ENCODE peak calls at places on chromosomes 1 and 21, in four cellular contexts. J is heart right ventricle, K is HCT116, X is suprapubic skin. N is an unnamed sample.

GRCh38 chr21:43983860-43984420 is 28.2 kb upstream of the TRAPPC10 start:
- DNase-seq in X (no peak), J (no peak), K (no peak), N (no peak)

GRCh38 chr1:178341218-178341956 is 155.4 kb downstream of the CLEC20A start:
- DNase-seq in X (peak), J (peak), K (peak), N (peak)

GRCh38 chr1:53656062-53656915 is 82.7 kb downstream of the GLIS1 start:
- DNase-seq in X (peak), K (no peak), J (no peak), N (no peak)

GRCh38 chr1:226882187-226882586 is 11.8 kb downstream of the PSEN2 start:
- DNase-seq in J (no peak), K (no peak), X (no peak), N (no peak)

GRCh38 chr1:192726820-192727504 is 81.9 kb upstream of the RGS2 start:
- DNase-seq in K (no peak), X (no peak), J (no peak), N (no peak)

GRCh38 chr1:165369255-165369848 is 12.8 kb upstream of the LMX1A start:
- DNase-seq in X (peak), K (peak), J (peak), N (no peak)

GRCh38 chr21:33362044-33362555 is 37.3 kb downstream of the IFNAR1 start:
- DNase-seq in X (no peak), K (no peak), J (peak), N (no peak)

GRCh38 chr1:212485218-212485609 is 52.5 kb downstream of the NENF start:
- DNase-seq in J (no peak), X (peak), K (no peak), N (no peak)

GRCh38 chr1:24117722-24118409 is 5.9 kb upstream of the MYOM3 start:
- DNase-seq in K (peak), J (no peak), X (peak), N (no peak)

GRCh38 chr21:43209575-43210453 is 41.0 kb downstream of the CRYAA start:
- DNase-seq in K (no peak), J (no peak), X (peak), N (no peak)

GRCh38 chr1:241782396-241782795 is 65.6 kb upstream of the EXO1 start:
- DNase-seq in J (no peak), K (no peak), X (no peak), N (no peak)

GRCh38 chr21:46603228-46603627 is 1.7 kb downstream of the S100B start:
- DNase-seq in J (no peak), X (no peak), K (no peak), N (no peak)

GRCh38 chr1:230286166-230286889 is 139.8 kb downstream of the PGBD5 start:
- DNase-seq in K (no peak), X (no peak), J (no peak), N (no peak)
- H3K27ac ChIP-seq in K (no peak), X (no peak), J (no peak), N (no peak)

DNA sequence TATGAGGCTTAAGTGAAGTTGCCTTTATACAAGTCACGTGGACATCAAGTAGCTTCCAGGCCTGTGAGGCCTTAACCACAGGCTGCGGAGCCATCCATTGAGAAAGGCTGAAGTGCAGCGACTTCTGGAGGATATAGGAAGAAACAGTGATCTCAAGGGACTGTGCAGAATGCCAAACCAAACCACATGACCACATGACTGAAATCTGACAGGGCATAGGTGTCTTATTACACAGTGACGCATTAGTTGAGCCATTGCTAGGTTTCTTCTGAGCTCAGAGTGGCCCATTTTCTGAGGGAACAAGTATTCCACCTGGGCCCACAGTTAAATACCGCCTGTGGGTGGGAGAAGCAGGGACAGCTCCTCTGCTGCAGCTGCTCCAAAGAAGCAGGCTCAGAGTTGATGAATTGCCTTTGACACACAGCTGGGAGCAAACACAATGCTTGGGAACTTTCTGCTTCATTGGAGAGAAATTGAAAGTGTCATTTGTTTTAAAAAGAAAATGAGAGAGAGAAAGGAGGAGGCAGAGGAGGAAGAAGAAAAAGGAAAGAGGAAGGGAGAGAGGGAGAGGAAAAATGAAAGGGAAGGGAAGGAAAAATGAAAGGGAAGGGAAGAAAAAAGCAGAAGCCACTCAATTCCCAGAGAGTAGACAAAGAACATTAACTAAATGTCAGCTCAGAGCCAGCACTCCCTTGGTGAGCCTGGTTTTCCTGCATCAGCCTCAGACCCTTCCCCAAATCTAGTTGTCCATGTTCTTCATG is 94.4 kb downstream of the COLGALT2 start:
- DNase-seq in K (peak), X (no peak), J (peak), N (no peak)
- TF ChIP-seq CTCF in K (peak), X (no peak), J (no peak), N (no peak)

GRCh38 chr1:160624464-160624863 is 22.4 kb downstream of the SLAMF1 start:
- DNase-seq in X (no peak), K (no peak), J (no peak), N (no peak)
- H3K27ac ChIP-seq in X (no peak), K (no peak), J (no peak), N (no peak)

GRCh38 chr1:4661595-4661917 is 7.1 kb downstream of the AJAP1 start:
- DNase-seq in K (no peak), J (no peak), X (no peak), N (no peak)

GRCh38 chr1:4665456-4665855 is 11.0 kb downstream of the AJAP1 start:
- DNase-seq in K (no peak), X (no peak), J (no peak), N (no peak)

GRCh38 chr1:4664095-4664494 is 9.7 kb downstream of the AJAP1 start:
- DNase-seq in X (no peak), J (no peak), K (no peak), N (no peak)

GRCh38 chr1:4662723-4663122 is 8.3 kb downstream of the AJAP1 start:
- DNase-seq in X (no peak), K (no peak), J (no peak), N (no peak)

GRCh38 chr1:4664601-4665000 is 10.2 kb downstream of the AJAP1 start:
- DNase-seq in X (no peak), K (no peak), J (no peak), N (no peak)
- TF ChIP-seq CTCF in X (no peak), K (no peak), J (no peak), N (no peak)

GRCh38 chr1:26038904-26039303 is 7.0 kb downstream of the SLC30A2 start:
- DNase-seq in X (no peak), K (no peak), J (no peak), N (no peak)
- H3K27ac ChIP-seq in X (no peak), K (no peak), J (no peak), N (no peak)

N was measured in tibial artery.